ENCODE peak calls at places on chromosome 7, in nine cellular contexts. F is CD8-positive, alpha-beta T cell; Q is epithelial cell of esophagus; C is left ventricle myocardium inferior; L is fibroblast of mammary gland; D is B cell; H is bronchial epithelial cell; J is GM12864; I is tibial nerve. A is an unnamed sample.

GRCh38 chr7:143284591-143285453 is at the start of gene TMEM139:
- DNase-seq in H (peak; percentile 47), I (no peak), J (no peak), D (no peak), L (no peak), F (no peak), C (no peak), Q (peak; percentile 39), A (no peak)

GRCh38 chr7:36723951-36724664 is at the start of gene AOAH:
- DNase-seq in D (peak; percentile 45), H (no peak), F (peak; percentile 70), I (peak; percentile 42), J (peak; percentile 70), L (no peak), Q (peak; percentile 7), C (peak; percentile 55), A (peak; percentile 64)

GRCh38 chr7:95246935-95247370 is 77.4 kb downstream of the PON1 start:
- DNase-seq in J (peak; percentile 18), F (no peak), C (no peak), D (peak; percentile 47), I (peak; percentile 65), L (peak; percentile 83), H (peak; percentile 72), Q (peak; percentile 77), A (peak; percentile 17)

GRCh38 chr7:121853307-121853706 is 19.7 kb upstream of the PTPRZ1 start:
- DNase-seq in C (no peak), D (no peak), J (no peak), H (no peak), L (no peak), Q (no peak), I (no peak), F (no peak), A (no peak)

GRCh38 chr7:71942115-71942514 is 470.0 kb downstream of the CALN1 start:
- DNase-seq in I (no peak), D (no peak), L (no peak), F (no peak), Q (no peak), C (no peak), J (no peak), H (no peak), A (no peak)

GRCh38 chr7:83931968-83932367 is 262.6 kb downstream of the SEMA3A start:
- DNase-seq in Q (no peak), L (no peak), F (no peak), D (no peak), C (no peak), H (no peak), J (no peak), I (no peak), A (no peak)

GRCh38 chr7:100215895-100216294 is 3.9 kb upstream of the PVRIG start:
- DNase-seq in C (peak; percentile 50), D (no peak), L (peak; percentile 33), I (peak; percentile 38), Q (no peak), H (no peak), F (no peak), J (no peak), A (no peak)

GRCh38 chr7:28096713-28097112 is 83.9 kb downstream of the JAZF1 start:
- DNase-seq in F (peak; percentile 11), I (peak; percentile 64), D (peak; percentile 66), J (no peak), C (no peak), H (peak; percentile 53), L (peak; percentile 77), Q (peak; percentile 65), A (peak; percentile 65)

GRCh38 chr7:22921386-22922086 is 92.4 kb downstream of the HYCC1 start:
- DNase-seq in C (no peak), Q (no peak), I (no peak), H (no peak), F (no peak), L (no peak), J (no peak), D (no peak), A (no peak)

GRCh38 chr7:136254148-136254547 is 277.0 kb upstream of the MTPN start:
- DNase-seq in I (no peak), F (no peak), D (no peak), H (no peak), Q (no peak), C (no peak), J (no peak), L (no peak), A (no peak)

GRCh38 chr7:131305152-131305551 is 22.5 kb upstream of the MKLN1 start:
- DNase-seq in I (no peak), Q (no peak), C (no peak), D (no peak), L (no peak), H (no peak), J (no peak), F (no peak), A (no peak)

GRCh38 chr7:131300078-131300477 is 27.6 kb upstream of the MKLN1 start:
- DNase-seq in H (no peak), C (no peak), I (no peak), Q (no peak), L (no peak), J (no peak), F (no peak), D (no peak), A (no peak)

GRCh38 chr7:131300572-131301466 is 26.9 kb upstream of the MKLN1 start:
- DNase-seq in L (peak; percentile 51), J (no peak), Q (no peak), H (no peak), F (no peak), I (peak; percentile 22), D (no peak), C (no peak), A (no peak)

GRCh38 chr7:131302453-131302852 is 25.2 kb upstream of the MKLN1 start:
- DNase-seq in H (no peak), C (no peak), I (no peak), Q (no peak), L (no peak), F (no peak), D (no peak), J (no peak), A (no peak)

GRCh38 chr7:131302876-131303707 is 24.6 kb upstream of the MKLN1 start:
- DNase-seq in C (peak; percentile 23), L (peak; percentile 37), Q (peak; percentile 66), H (peak; percentile 55), D (peak; percentile 38), I (no peak), J (no peak), F (peak; percentile 19), A (peak; percentile 30)
- TF ChIP-seq CTCF in C (peak; percentile 72), L (peak; percentile 55), Q (peak; percentile 82), H (peak; percentile 86), D (peak; percentile 41), I (peak; percentile 29), J (peak; percentile 57), F (peak; percentile 50), A (peak; percentile 50)

GRCh38 chr7:41996381-41997035 is 240.5 kb downstream of the GLI3 start:
- DNase-seq in I (no peak), L (peak; percentile 79), J (no peak), F (no peak), D (no peak), Q (peak; percentile 83), H (peak; percentile 91), C (no peak), A (no peak)
- TF ChIP-seq CTCF in I (no peak), L (no peak), J (no peak), F (no peak), D (no peak), Q (no peak), H (no peak), C (no peak), A (no peak)

DNA sequence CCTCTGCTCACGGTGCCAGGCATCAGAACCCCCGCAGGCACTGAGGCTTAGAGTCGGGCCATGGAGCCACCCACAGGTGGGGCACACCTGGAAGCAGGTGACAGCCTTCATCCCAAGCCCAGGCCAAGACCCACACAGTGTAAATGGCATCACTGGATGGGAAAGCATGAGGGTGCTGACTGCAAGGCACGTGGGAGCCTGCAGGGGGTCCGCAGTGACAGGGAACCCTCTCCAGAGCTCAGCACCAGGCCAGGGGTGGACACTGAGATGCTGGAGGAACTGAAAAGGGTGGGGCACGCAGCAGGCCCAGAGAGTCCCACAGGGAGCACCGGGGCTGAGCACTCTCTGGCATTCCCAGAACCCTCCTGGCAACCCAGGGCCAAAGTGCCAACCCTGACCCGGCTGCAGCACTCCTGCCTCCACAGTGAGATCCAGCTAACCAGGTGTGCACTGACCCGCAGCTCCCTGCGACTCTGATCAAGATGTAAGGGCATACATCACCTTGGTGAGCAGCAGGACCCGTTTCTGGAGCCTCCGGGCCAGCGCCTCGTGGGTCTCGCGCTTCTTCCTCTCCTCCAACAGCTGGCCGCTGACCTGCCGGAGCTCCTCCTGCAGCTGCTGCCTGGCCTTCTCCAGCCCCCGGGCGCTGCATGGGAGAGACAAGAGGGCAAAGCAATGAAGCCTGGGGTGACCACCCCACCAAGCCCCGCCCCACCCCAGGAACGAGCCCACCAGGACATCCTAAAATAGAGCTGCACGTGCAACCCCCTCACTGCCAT is 163.9 kb downstream of the MAD1L1 start:
- DNase-seq in D (no peak), C (no peak), F (no peak), Q (no peak), H (no peak), J (no peak), L (no peak), I (no peak), A (no peak)
- TF ChIP-seq CTCF in D (no peak), C (no peak), F (no peak), Q (no peak), H (no peak), J (peak; percentile 23), L (no peak), I (no peak), A (no peak)

GRCh38 chr7:118039963-118040489 is 143.9 kb upstream of the LSM8 start:
- DNase-seq in L (no peak), C (no peak), J (no peak), D (no peak), I (no peak), Q (no peak), H (no peak), F (no peak), A (no peak)

GRCh38 chr7:118040562-118040961 is 143.4 kb upstream of the LSM8 start:
- DNase-seq in J (no peak), L (no peak), F (no peak), D (no peak), C (no peak), I (no peak), Q (no peak), H (no peak), A (no peak)

GRCh38 chr7:118045629-118046028 is 138.3 kb upstream of the LSM8 start:
- DNase-seq in J (no peak), L (no peak), Q (no peak), F (no peak), H (no peak), C (no peak), D (no peak), I (no peak), A (no peak)

GRCh38 chr7:118046086-118046485 is 137.9 kb upstream of the LSM8 start:
- DNase-seq in J (no peak), Q (no peak), D (no peak), L (no peak), C (no peak), H (no peak), I (no peak), F (no peak), A (no peak)

DNA sequence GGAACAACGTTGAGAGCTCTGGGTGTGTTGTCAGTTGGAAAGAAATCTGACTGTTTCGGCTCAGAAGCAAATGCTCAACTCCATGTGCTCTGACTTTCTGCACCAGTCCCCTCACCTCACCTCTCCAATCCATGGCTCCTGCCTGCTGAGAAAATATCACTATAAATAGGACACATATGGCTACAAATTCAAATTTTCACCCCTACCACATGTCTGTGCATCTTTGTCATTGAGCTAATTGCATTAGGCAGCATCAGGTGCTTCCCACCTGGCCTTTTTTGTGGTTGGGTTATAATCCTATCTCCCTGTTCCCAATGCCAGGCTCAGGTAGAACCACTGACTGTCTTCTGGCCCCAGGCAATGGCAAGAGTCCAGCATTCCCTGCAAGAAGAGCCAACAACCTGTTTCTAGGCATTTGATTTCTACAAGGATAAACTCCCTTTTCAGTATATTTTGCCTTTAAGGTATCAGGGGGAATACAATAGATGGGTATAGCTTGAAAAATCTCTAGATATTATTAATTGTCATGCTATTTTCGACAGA is 142.6 kb upstream of the LSM8 start:
- DNase-seq in D (no peak), I (no peak), C (no peak), F (no peak), Q (peak; percentile 63), J (no peak), H (peak; percentile 13), L (no peak), A (no peak)
- TF ChIP-seq CTCF in D (no peak), I (no peak), C (no peak), F (no peak), Q (no peak), J (no peak), H (no peak), L (no peak), A (no peak)

A was measured in GM10248.